ENCODE peak calls at places on chromosome 7, in nine cellular contexts. R is heart left ventricle, U is HEK293T, F is NCI-H2171 treated with DMSO at 0.1 percent for 48 hours, D is brain microvascular endothelial cell, P is hippocampal formation, N is left colon, C is BJ, M is T-helper 22 cell. J is an unnamed sample.

GRCh38 chr7:9307131-9307530 is 873.7 kb downstream of the NXPH1 start:
- DNase-seq in R (no peak), U (no peak), F (no peak), D (no peak), P (no peak), N (no peak), C (no peak), M (no peak), J (no peak)

GRCh38 chr7:32070406-32071360 is at the start of gene PDE1C:
- DNase-seq in R (peak), U (no peak), F (peak), D (no peak), P (peak), N (no peak), C (no peak), M (no peak), J (no peak)

GRCh38 chr7:99624487-99624886 is 7.7 kb downstream of the ZSCAN25 start:
- DNase-seq in R (no peak), U (no peak), F (no peak), D (no peak), P (no peak), N (no peak), C (no peak), M (peak), J (peak)

GRCh38 chr7:104241581-104241980 is 33.8 kb upstream of the ORC5 start:
- DNase-seq in R (no peak), U (no peak), F (no peak), D (no peak), P (no peak), N (no peak), C (no peak), M (no peak), J (no peak)

GRCh38 chr7:37541810-37542443 is 93.3 kb upstream of the ELMO1 start:
- DNase-seq in R (no peak), U (no peak), F (no peak), D (no peak), P (no peak), N (no peak), C (no peak), M (no peak), J (no peak)

GRCh38 chr7:36115448-36116321 is 37.4 kb upstream of the EEPD1 start:
- DNase-seq in R (peak), U (no peak), F (peak), D (peak), P (peak), N (peak), C (peak), M (peak), J (no peak)

GRCh38 chr7:124652237-124652636 is 113.4 kb downstream of the GPR37 start:
- DNase-seq in R (no peak), U (no peak), F (no peak), D (peak), P (no peak), N (no peak), C (no peak), M (no peak), J (no peak)

GRCh38 chr7:27585781-27586447 is 76.8 kb downstream of the HIBADH start:
- DNase-seq in R (no peak), U (no peak), F (no peak), D (no peak), P (no peak), N (no peak), C (no peak), M (no peak), J (no peak)

GRCh38 chr7:137592232-137592896 is 248.8 kb upstream of the PTN start:
- DNase-seq in R (peak), U (peak), F (peak), D (peak), P (peak), N (peak), C (peak), M (no peak), J (no peak)

GRCh38 chr7:31633894-31634494 is 53.0 kb upstream of the PPP1R17 start:
- DNase-seq in R (peak), U (peak), F (peak), D (peak), P (peak), N (peak), C (peak), M (no peak), J (no peak)

GRCh38 chr7:98702021-98702420 is 84.9 kb downstream of the NPTX2 start:
- DNase-seq in R (no peak), U (no peak), F (peak), D (no peak), P (no peak), N (no peak), C (no peak), M (no peak), J (no peak)

GRCh38 chr7:93890464-93891068 is at the start of gene TFPI2:
- DNase-seq in R (peak), U (peak), F (no peak), D (peak), P (no peak), N (no peak), C (no peak), M (no peak), J (no peak)

GRCh38 chr7:101984141-101984879 is 166.9 kb downstream of the CUX1 start:
- DNase-seq in R (no peak), U (no peak), F (no peak), D (no peak), P (no peak), N (peak), C (no peak), M (no peak), J (no peak)

GRCh38 chr7:5689716-5690115 is 91.7 kb downstream of the RNF216 start:
- DNase-seq in R (no peak), U (no peak), F (no peak), D (peak), P (no peak), N (no peak), C (no peak), M (no peak), J (no peak)

GRCh38 chr7:123645516-123645915 is 10.2 kb upstream of the LMOD2 start:
- DNase-seq in R (peak), U (no peak), F (peak), D (no peak), P (no peak), N (no peak), C (no peak), M (no peak), J (no peak)

GRCh38 chr7:85454904-85455303 is 268.0 kb upstream of the SEMA3D start:
- DNase-seq in R (no peak), U (no peak), F (no peak), D (peak), P (no peak), N (no peak), C (no peak), M (no peak), J (no peak)

GRCh38 chr7:26197153-26198115 is 3.1 kb downstream of the HNRNPA2B1 start:
- DNase-seq in R (no peak), U (no peak), F (no peak), D (no peak), P (no peak), N (no peak), C (no peak), M (no peak), J (no peak)

GRCh38 chr7:111184960-111185359 is 94.0 kb downstream of the LRRN3 start:
- DNase-seq in R (no peak), U (no peak), F (peak), D (no peak), P (no peak), N (no peak), C (no peak), M (no peak), J (no peak)

GRCh38 chr7:158237672-158238335 is 349.8 kb downstream of the PTPRN2 start:
- DNase-seq in R (no peak), U (no peak), F (no peak), D (no peak), P (no peak), N (no peak), C (no peak), M (no peak), J (no peak)

GRCh38 chr7:30841801-30842541 is 69.7 kb upstream of the AQP1 start:
- DNase-seq in R (no peak), U (no peak), F (no peak), D (no peak), P (no peak), N (no peak), C (no peak), M (no peak), J (no peak)

GRCh38 chr7:123292227-123292626 is 92.5 kb upstream of the SLC13A1 start:
- DNase-seq in R (no peak), U (no peak), F (no peak), D (no peak), P (no peak), N (no peak), C (no peak), M (no peak), J (no peak)

GRCh38 chr7:29281782-29282541 is 87.4 kb downstream of the CHN2 start:
- DNase-seq in R (peak), U (peak), F (peak), D (peak), P (peak), N (peak), C (no peak), M (no peak), J (no peak)

GRCh38 chr7:70380315-70381027 is 751.5 kb upstream of the GALNT17 start:
- DNase-seq in R (peak), U (no peak), F (no peak), D (no peak), P (no peak), N (peak), C (no peak), M (no peak), J (no peak)

GRCh38 chr7:30321089-30321991 is 36.9 kb downstream of the ZNRF2 start:
- DNase-seq in R (no peak), U (no peak), F (peak), D (no peak), P (no peak), N (no peak), C (no peak), M (no peak), J (no peak)

GRCh38 chr7:116859323-116859722 is 3.1 kb upstream of the CAPZA2 start:
- DNase-seq in R (no peak), U (no peak), F (no peak), D (no peak), P (no peak), N (no peak), C (peak), M (no peak), J (no peak)